ENCODE peak calls at places on chromosomes 7 and 10, in ten cellular contexts. N is fibroblast of the aortic adventitia, G is A549, F is MCF 10A, Z is pancreas, T is GM12865, U is prostate gland, Y is AG09309, O is H9, C is mesothelial cell of epicardium. P is an unnamed sample.

GRCh38 chr10:98255146-98255877 is 12.7 kb downstream of the LOXL4 start:
- DNase-seq in N (no peak), O (no peak), G (no peak), T (no peak), Z (no peak), U (no peak), F (no peak), C (no peak), Y (no peak), P (no peak)

GRCh38 chr10:110815354-110816004 is 56.2 kb upstream of the PDCD4 start:
- DNase-seq in O (no peak), C (no peak), F (no peak), U (no peak), Z (no peak), T (peak), G (no peak), N (no peak), Y (no peak), P (peak)

GRCh38 chr7:150912427-150912826 is 60.1 kb downstream of the AOC1 start:
- DNase-seq in G (no peak), T (no peak), C (no peak), O (no peak), Z (no peak), N (no peak), F (no peak), U (no peak), Y (no peak), P (no peak)

GRCh38 chr10:61973923-61974322 is 72.4 kb downstream of the ARID5B start:
- DNase-seq in G (no peak), Y (no peak), Z (no peak), U (no peak), C (no peak), N (no peak), F (no peak), T (peak), O (no peak), P (no peak)

GRCh38 chr10:80172896-80173295 is 32.4 kb downstream of the ANXA11 start:
- DNase-seq in O (no peak), N (no peak), F (no peak), Y (no peak), G (no peak), T (no peak), U (peak), Z (no peak), C (no peak), P (no peak)

GRCh38 chr7:36605261-36605660 is 119.0 kb downstream of the AOAH start:
- DNase-seq in U (no peak), T (no peak), F (no peak), N (no peak), C (no peak), Z (no peak), Y (no peak), O (no peak), G (no peak), P (no peak)

GRCh38 chr7:30921951-30922401 is 10.3 kb downstream of the AQP1 start:
- DNase-seq in O (peak), Z (peak), C (peak), T (no peak), Y (no peak), U (no peak), G (no peak), F (no peak), N (no peak), P (no peak)

GRCh38 chr7:132511387-132511786 is 64.9 kb downstream of the PLXNA4 start:
- DNase-seq in U (no peak), G (no peak), T (no peak), F (no peak), O (no peak), Z (no peak), N (no peak), C (no peak), Y (no peak), P (no peak)

GRCh38 chr10:116721048-116721897 is 21.1 kb downstream of the HSPA12A start:
- DNase-seq in Z (no peak), T (no peak), N (no peak), F (no peak), O (no peak), Y (no peak), G (no peak), U (no peak), C (no peak), P (no peak)

GRCh38 chr7:92904292-92905131 is 68.1 kb upstream of the CDK6 start:
- DNase-seq in G (peak), N (peak), C (no peak), Y (peak), U (no peak), Z (no peak), O (no peak), F (peak), T (peak), P (peak)

GRCh38 chr10:19749185-19749729 is 67.0 kb upstream of the PLXDC2 start:
- DNase-seq in C (no peak), F (peak), G (no peak), N (peak), Y (peak), O (no peak), T (no peak), U (no peak), Z (no peak), P (no peak)

GRCh38 chr7:24595671-24596418 is 22.6 kb downstream of the PALS2 start:
- DNase-seq in C (no peak), U (no peak), O (no peak), N (no peak), F (no peak), T (peak), Z (no peak), G (no peak), Y (no peak), P (no peak)

GRCh38 chr7:157687158-157687557 is 350.4 kb downstream of the DNAJB6 start:
- DNase-seq in Z (no peak), G (no peak), U (no peak), F (peak), C (no peak), Y (no peak), N (no peak), T (no peak), O (no peak), P (no peak)

GRCh38 chr10:49179699-49180511 is 8.3 kb downstream of the TMEM273 start:
- DNase-seq in T (no peak), U (no peak), Z (no peak), O (no peak), N (no peak), C (no peak), F (no peak), Y (no peak), G (no peak), P (peak)

GRCh38 chr7:25995893-25996529 is 156.0 kb upstream of the NFE2L3 start:
- DNase-seq in F (no peak), G (peak), Z (peak), Y (no peak), T (no peak), O (no peak), N (no peak), U (no peak), C (no peak), P (no peak)
- TF ChIP-seq CTCF in F (no peak), G (no peak), Z (peak), Y (no peak), T (no peak), O (peak), N (no peak), U (no peak), C (no peak), P (no peak)

GRCh38 chr7:129986600-129986999 is 33.8 kb upstream of the UBE2H start:
- DNase-seq in Z (no peak), O (no peak), F (no peak), U (no peak), G (no peak), N (no peak), C (no peak), T (no peak), Y (no peak), P (no peak)
- TF ChIP-seq CTCF in Z (no peak), O (no peak), F (no peak), U (no peak), G (no peak), N (no peak), C (no peak), T (no peak), Y (no peak), P (no peak)

GRCh38 chr10:103600325-103600724 is 106.8 kb downstream of the NEURL1 start:
- DNase-seq in U (no peak), N (no peak), Z (no peak), F (no peak), Y (no peak), C (no peak), G (no peak), T (no peak), O (no peak), P (no peak)

GRCh38 chr10:103599211-103599610 is 105.7 kb downstream of the NEURL1 start:
- DNase-seq in G (no peak), Z (no peak), O (no peak), F (no peak), U (no peak), Y (no peak), T (no peak), C (no peak), N (no peak), P (no peak)

GRCh38 chr10:103599907-103600306 is 106.4 kb downstream of the NEURL1 start:
- DNase-seq in G (no peak), N (no peak), Y (no peak), T (no peak), C (no peak), F (no peak), Z (no peak), O (no peak), U (no peak), P (no peak)

GRCh38 chr10:103600956-103601569 is 107.6 kb downstream of the NEURL1 start:
- DNase-seq in U (no peak), C (no peak), O (no peak), F (no peak), Z (no peak), Y (no peak), G (no peak), N (no peak), T (no peak), P (no peak)

GRCh38 chr10:103598654-103599115 is 105.2 kb downstream of the NEURL1 start:
- DNase-seq in Z (peak), Y (peak), F (peak), O (peak), U (peak), N (peak), T (peak), G (peak), C (no peak), P (peak)
- TF ChIP-seq CTCF in Z (no peak), Y (peak), F (peak), O (peak), U (peak), N (peak), T (peak), G (peak), C (peak), P (peak)

GRCh38 chr10:4391683-4392082 is 434.3 kb upstream of the AKR1E2 start:
- DNase-seq in Z (no peak), C (no peak), U (no peak), G (peak), N (no peak), F (no peak), Y (no peak), O (no peak), T (peak), P (no peak)
- TF ChIP-seq CTCF in Z (no peak), C (no peak), U (no peak), G (peak), N (no peak), F (no peak), Y (peak), O (no peak), T (no peak), P (no peak)

P was measured in GM13976.